ENCODE peak calls at places on chromosomes 11 and 22, in four cellular contexts. One of them, this sample, is unnamed.
A peak's percentile ranks its signal among the peaks of the same experiment; 100 is the strongest.

GRCh38 chr22:31585161-31585859 is 76.7 kb downstream of the PISD start:
- DNase-seq in fibroblast of lung: peak; percentile 33
- DNase-seq in left lung: no peak
- DNase-seq in hepatocyte: no peak
- DNase-seq in this sample: no peak

GRCh38 chr11:36088234-36088975 is 144.5 kb downstream of the LDLRAD3 start:
- DNase-seq in fibroblast of lung: peak; percentile 55
- DNase-seq in hepatocyte: no peak
- DNase-seq in left lung: no peak
- DNase-seq in this sample: no peak

GRCh38 chr11:37762079-37762478 is 1164.0 kb upstream of the RAG2 start:
- DNase-seq in hepatocyte: no peak
- DNase-seq in left lung: no peak
- DNase-seq in fibroblast of lung: peak; percentile 10
- DNase-seq in this sample: no peak

GRCh38 chr22:45398214-45398613 is 15.2 kb downstream of the SMC1B start:
- DNase-seq in left lung: no peak
- DNase-seq in hepatocyte: no peak
- DNase-seq in fibroblast of lung: no peak
- DNase-seq in this sample: no peak

GRCh38 chr11:6574816-6575715 is 28.4 kb downstream of the RRP8 start:
- DNase-seq in fibroblast of lung: no peak
- DNase-seq in hepatocyte: no peak
- DNase-seq in left lung: no peak
- DNase-seq in this sample: no peak

GRCh38 chr11:15845261-15845660 is 511.1 kb downstream of the SOX6 start:
- DNase-seq in left lung: no peak
- DNase-seq in fibroblast of lung: no peak
- DNase-seq in hepatocyte: no peak
- DNase-seq in this sample: no peak

GRCh38 chr11:116596346-116597260 is 176.2 kb downstream of the BUD13 start:
- DNase-seq in fibroblast of lung: no peak
- DNase-seq in left lung: no peak
- DNase-seq in hepatocyte: no peak
- DNase-seq in this sample: no peak

GRCh38 chr11:66851698-66852465 is 5.0 kb upstream of the LRFN4 start:
- DNase-seq in left lung: peak; percentile 77
- DNase-seq in fibroblast of lung: no peak
- DNase-seq in hepatocyte: no peak
- DNase-seq in this sample: no peak

GRCh38 chr22:30190619-30191018 is 55.9 kb downstream of the LIF start:
- DNase-seq in hepatocyte: no peak
- DNase-seq in left lung: no peak
- DNase-seq in fibroblast of lung: no peak
- DNase-seq in this sample: no peak

GRCh38 chr11:131888230-131888826 is 517.9 kb downstream of the NTM start:
- DNase-seq in hepatocyte: no peak
- DNase-seq in fibroblast of lung: peak; percentile 97
- DNase-seq in left lung: no peak
- DNase-seq in this sample: no peak

GRCh38 chr22:42856179-42856864 is 751 bp downstream of the ARFGAP3 start:
- DNase-seq in hepatocyte: peak; percentile 76
- DNase-seq in left lung: no peak
- DNase-seq in fibroblast of lung: peak; percentile 11
- DNase-seq in this sample: no peak

GRCh38 chr11:14232652-14233051 is 126.3 kb downstream of the RRAS2 start:
- DNase-seq in fibroblast of lung: no peak
- DNase-seq in hepatocyte: no peak
- DNase-seq in left lung: no peak
- DNase-seq in this sample: no peak

GRCh38 chr11:85810871-85811611 is at the start of gene SYTL2:
- DNase-seq in hepatocyte: peak; percentile 83
- DNase-seq in left lung: peak; percentile 93
- DNase-seq in fibroblast of lung: peak; percentile 61
- DNase-seq in this sample: peak; percentile 58
- TF ChIP-seq CTCF in hepatocyte: no peak
- TF ChIP-seq CTCF in left lung: no peak
- TF ChIP-seq CTCF in fibroblast of lung: no peak
- TF ChIP-seq CTCF in this sample: no peak

DNA sequence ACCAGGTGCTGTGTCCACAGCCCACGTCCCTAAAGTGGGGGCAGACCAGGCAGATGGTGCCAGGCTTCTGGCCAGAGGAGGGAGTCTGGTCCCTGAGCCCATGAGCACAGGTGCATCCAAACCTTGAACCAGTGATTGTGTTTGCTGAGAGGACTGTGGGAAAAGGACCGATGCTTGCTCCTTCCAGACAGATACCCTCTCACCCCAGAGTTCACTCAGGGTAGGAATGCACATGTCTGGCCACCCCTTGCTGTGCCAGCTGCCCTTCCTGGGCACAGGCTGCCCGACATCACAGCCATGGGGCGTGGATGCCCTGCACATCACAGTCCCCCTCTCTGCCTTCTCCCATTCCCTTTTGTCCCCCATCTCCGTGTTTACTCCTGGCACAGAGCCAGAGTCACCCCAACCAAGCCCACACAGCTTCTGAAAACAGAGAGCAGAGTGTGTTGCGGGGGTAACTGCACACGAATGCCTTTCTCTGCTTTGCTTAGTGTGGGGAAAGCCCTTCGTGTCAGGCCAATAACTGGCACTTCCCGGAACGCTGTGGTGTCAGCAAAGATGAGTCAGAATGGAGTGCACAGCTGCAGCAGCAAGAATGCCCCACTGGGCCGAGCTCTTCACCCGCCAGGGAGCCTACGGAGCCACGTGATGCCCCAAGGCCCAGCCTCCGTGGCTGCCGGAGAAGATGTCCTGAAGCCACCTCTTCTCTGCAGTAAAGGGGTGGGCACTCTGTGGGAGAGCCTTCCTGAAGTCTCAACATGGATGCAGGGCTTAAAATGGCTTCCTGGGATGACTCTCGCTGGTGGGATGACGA is 7.6 kb downstream of the CARS1 start:
- DNase-seq in left lung: peak; percentile 87
- DNase-seq in hepatocyte: peak; percentile 82
- DNase-seq in fibroblast of lung: peak; percentile 97
- DNase-seq in this sample: peak; percentile 60
- TF ChIP-seq CTCF in left lung: no peak
- TF ChIP-seq CTCF in hepatocyte: no peak
- TF ChIP-seq CTCF in fibroblast of lung: no peak
- TF ChIP-seq CTCF in this sample: no peak

GRCh38 chr11:76671626-76672309 is 1.2 kb upstream of the LRRC32 start:
- DNase-seq in left lung: peak; percentile 7
- DNase-seq in hepatocyte: no peak
- DNase-seq in fibroblast of lung: no peak
- DNase-seq in this sample: no peak
- TF ChIP-seq CTCF in left lung: no peak
- TF ChIP-seq CTCF in hepatocyte: no peak
- TF ChIP-seq CTCF in fibroblast of lung: no peak
- TF ChIP-seq CTCF in this sample: no peak

GRCh38 chr22:38881464-38881871 is 9.5 kb upstream of the CBX6 start:
- DNase-seq in left lung: no peak
- DNase-seq in hepatocyte: no peak
- DNase-seq in fibroblast of lung: peak; percentile 55
- DNase-seq in this sample: no peak
- TF ChIP-seq CTCF in left lung: no peak
- TF ChIP-seq CTCF in hepatocyte: no peak
- TF ChIP-seq CTCF in fibroblast of lung: no peak
- TF ChIP-seq CTCF in this sample: no peak

GRCh38 chr11:119721129-119722120 is 7.6 kb downstream of the NECTIN1 start:
- DNase-seq in fibroblast of lung: peak; percentile 39
- DNase-seq in left lung: no peak
- DNase-seq in hepatocyte: no peak
- DNase-seq in this sample: no peak
- TF ChIP-seq CTCF in fibroblast of lung: peak; percentile 25
- TF ChIP-seq CTCF in left lung: peak; percentile 18
- TF ChIP-seq CTCF in hepatocyte: peak; percentile 35
- TF ChIP-seq CTCF in this sample: no peak

DNA sequence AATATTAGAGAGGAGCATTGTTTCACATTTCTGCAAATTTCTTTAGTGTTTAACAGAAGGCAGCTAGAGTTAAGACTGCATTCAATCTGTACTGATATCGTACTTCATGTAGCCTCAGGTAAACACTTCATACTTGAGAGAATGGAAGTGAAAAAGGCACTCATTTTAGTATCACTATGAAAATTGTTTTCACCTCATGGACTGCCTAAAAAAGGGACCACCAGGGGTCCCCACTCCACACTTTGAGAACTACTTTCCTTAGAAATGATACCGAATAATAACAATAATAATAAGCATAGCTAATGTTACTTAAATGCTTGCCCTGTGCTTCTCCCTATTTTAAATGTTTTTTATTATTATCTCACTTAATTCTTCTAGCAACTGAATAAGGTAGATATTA is 95.1 kb downstream of the BLID start:
- DNase-seq in left lung: no peak
- DNase-seq in fibroblast of lung: no peak
- DNase-seq in hepatocyte: no peak
- DNase-seq in this sample: no peak
- TF ChIP-seq CTCF in left lung: peak; percentile 21
- TF ChIP-seq CTCF in fibroblast of lung: peak; percentile 44
- TF ChIP-seq CTCF in hepatocyte: peak; percentile 41
- TF ChIP-seq CTCF in this sample: no peak

GRCh38 chr22:43923631-43924548 is at the start of gene PNPLA3:
- DNase-seq in hepatocyte: peak; percentile 96
- DNase-seq in fibroblast of lung: peak; percentile 88
- DNase-seq in left lung: peak; percentile 93
- DNase-seq in this sample: peak; percentile 60
- TF ChIP-seq CTCF in hepatocyte: peak; percentile 38
- TF ChIP-seq CTCF in fibroblast of lung: no peak
- TF ChIP-seq CTCF in left lung: no peak
- TF ChIP-seq CTCF in this sample: no peak

GRCh38 chr11:65378928-65379638 is 3.4 kb downstream of the SLC25A45 start:
- DNase-seq in left lung: no peak
- DNase-seq in fibroblast of lung: no peak
- DNase-seq in hepatocyte: no peak
- DNase-seq in this sample: no peak

GRCh38 chr11:65377036-65377435 is 5.4 kb downstream of the SLC25A45 start:
- DNase-seq in left lung: no peak
- DNase-seq in fibroblast of lung: no peak
- DNase-seq in hepatocyte: no peak
- DNase-seq in this sample: no peak

GRCh38 chr11:65377777-65378176 is 4.7 kb downstream of the SLC25A45 start:
- DNase-seq in hepatocyte: no peak
- DNase-seq in fibroblast of lung: no peak
- DNase-seq in left lung: no peak
- DNase-seq in this sample: no peak

GRCh38 chr11:65379698-65380459 is 2.6 kb downstream of the SLC25A45 start:
- DNase-seq in fibroblast of lung: no peak
- DNase-seq in hepatocyte: no peak
- DNase-seq in left lung: no peak
- DNase-seq in this sample: no peak

GRCh38 chr11:65378208-65378927 is 4.1 kb downstream of the SLC25A45 start:
- DNase-seq in hepatocyte: peak; percentile 45
- DNase-seq in left lung: no peak
- DNase-seq in fibroblast of lung: no peak
- DNase-seq in this sample: no peak
- TF ChIP-seq CTCF in hepatocyte: no peak
- TF ChIP-seq CTCF in left lung: no peak
- TF ChIP-seq CTCF in fibroblast of lung: no peak
- TF ChIP-seq CTCF in this sample: no peak

GRCh38 chr11:60363542-60364525 is 14.5 kb upstream of the MS4A7 start:
- DNase-seq in left lung: no peak
- DNase-seq in fibroblast of lung: peak; percentile 13
- DNase-seq in hepatocyte: peak; percentile 71
- DNase-seq in this sample: peak; percentile 42
- TF ChIP-seq CTCF in left lung: peak; percentile 67
- TF ChIP-seq CTCF in fibroblast of lung: peak; percentile 61
- TF ChIP-seq CTCF in hepatocyte: peak; percentile 70
- TF ChIP-seq CTCF in this sample: no peak

This sample was measured in activated B cell treated with CpG ODN at 0.5 μM for 24 hours.